ENCODE peak calls at places on chromosome 6, in four cellular contexts. G, T, S and X are unnamed samples.

GRCh38 chr6:64984947-64985346 is 722.1 kb downstream of the EYS start:
- DNase-seq in G (no peak), T (no peak), S (no peak), X (peak)

GRCh38 chr6:35776364-35777215 is at the start of gene CLPSL2:
- DNase-seq in T (no peak), S (peak), G (no peak), X (no peak)

GRCh38 chr6:125586074-125586473 is 163.4 kb upstream of the HEY2 start:
- DNase-seq in S (no peak), G (no peak), T (no peak), X (peak)

GRCh38 chr6:128963561-128963960 is 80.6 kb downstream of the LAMA2 start:
- DNase-seq in S (no peak), G (peak), T (no peak), X (peak)

GRCh38 chr6:152636675-152637421 is at the start of gene SYNE1:
- DNase-seq in S (peak), T (no peak), G (peak), X (peak)

GRCh38 chr6:37283786-37284185 is 25.8 kb upstream of the TMEM217 start:
- DNase-seq in S (no peak), T (no peak), G (peak), X (no peak)

GRCh38 chr6:35737413-35738211 is 780 bp downstream of the ARMC12 start:
- DNase-seq in T (no peak), G (peak), S (peak), X (peak)

GRCh38 chr6:140774080-140774505 is 1358.6 kb upstream of the GJE1 start:
- DNase-seq in T (no peak), G (peak), S (peak), X (peak)

GRCh38 chr6:4806308-4807190 is 30.3 kb downstream of the CDYL start:
- DNase-seq in T (no peak), S (no peak), G (no peak), X (no peak)

GRCh38 chr6:17475845-17476244 is 82.5 kb downstream of the CAP2 start:
- DNase-seq in S (no peak), T (no peak), G (no peak), X (no peak)

GRCh38 chr6:17621003-17621402 is 20.9 kb downstream of the FAM8A1 start:
- DNase-seq in S (no peak), T (no peak), G (no peak), X (no peak)

GRCh38 chr6:70375882-70376281 is 37.4 kb upstream of the FAM135A start:
- DNase-seq in T (no peak), G (no peak), S (no peak), X (peak)

GRCh38 chr6:43302126-43302525 is 4.1 kb downstream of the SLC22A7 start:
- DNase-seq in S (peak), G (no peak), T (no peak), X (no peak)

GRCh38 chr6:133948472-133948871 is 4.6 kb upstream of the TBPL1 start:
- DNase-seq in S (no peak), T (no peak), G (no peak), X (no peak)

GRCh38 chr6:37369321-37370196 is 15.8 kb downstream of the RNF8 start:
- DNase-seq in G (no peak), S (no peak), T (no peak), X (peak)